ENCODE peak calls at places on chromosomes 16 and 17, in six cellular contexts. Y is CD8-positive, alpha-beta T cell; P is HAP-1; K is breast epithelium; I is Caco-2; D is PC-9. V is an unnamed sample. For H3K36me3 and H3K27me3, the result is how much of the 10 kb centered on the place peaks cover.

GRCh38 chr17:76054112-76054476 is 18.2 kb downstream of the SRP68 start:
- DNase-seq in Y (no peak), P (no peak), K (no peak), I (peak), D (peak), V (no peak)

GRCh38 chr17:32286518-32286900 is 20.9 kb downstream of the RHBDL3 start:
- DNase-seq in Y (no peak), P (no peak), K (no peak), I (no peak), D (no peak), V (no peak)

GRCh38 chr16:79171504-79172240 is 428.9 kb downstream of the MAF start:
- DNase-seq in Y (no peak), P (no peak), K (no peak), I (no peak), D (peak), V (no peak)

GRCh38 chr16:87216148-87216823 is 100.9 kb downstream of the C16orf95 start:
- DNase-seq in Y (no peak), P (no peak), K (no peak), I (no peak), D (no peak), V (no peak)

GRCh38 chr16:55567382-55567781 is 898 bp downstream of the CAPNS2 start:
- DNase-seq in Y (no peak), P (no peak), K (no peak), I (no peak), D (no peak), V (no peak)

GRCh38 chr17:36980281-36980761 is 31.6 kb downstream of the AATF start:
- DNase-seq in Y (no peak), P (no peak), K (no peak), I (no peak), D (no peak), V (no peak)

GRCh38 chr16:50368410-50369132 is at the start of gene BRD7:
- DNase-seq in Y (peak), P (peak), K (peak), I (peak), D (peak), V (peak)

GRCh38 chr17:80429356-80430275 is 14.6 kb downstream of the ENDOV start:
- DNase-seq in Y (no peak), P (no peak), K (no peak), I (no peak), D (no peak), V (no peak)

GRCh38 chr16:13911871-13912270 is 8.1 kb upstream of the ERCC4 start:
- DNase-seq in Y (no peak), P (no peak), K (no peak), I (no peak), D (no peak), V (no peak)

GRCh38 chr16:30351586-30352419 is 3.3 kb downstream of the CD2BP2 start:
- DNase-seq in Y (no peak), P (no peak), K (peak), I (no peak), D (no peak), V (no peak)

GRCh38 chr17:81731271-81731670 is 19.2 kb downstream of the SLC25A10 start:
- DNase-seq in Y (no peak), P (no peak), K (no peak), I (no peak), D (no peak), V (no peak)

GRCh38 chr17:69677130-69677529 is 262.6 kb downstream of the MAP2K6 start:
- DNase-seq in Y (no peak), P (no peak), K (no peak), I (no peak), D (no peak), V (no peak)

GRCh38 chr17:76004750-76005262 is 4.2 kb downstream of the CDK3 start:
- DNase-seq in Y (no peak), P (no peak), K (no peak), I (no peak), D (no peak), V (no peak)

GRCh38 chr17:81309140-81309858 is 14.2 kb upstream of the SLC38A10 start:
- DNase-seq in Y (no peak), P (peak), K (peak), I (peak), D (peak), V (peak)

GRCh38 chr17:57242148-57242547 is 14.2 kb upstream of the MSI2 start:
- DNase-seq in Y (no peak), P (no peak), K (no peak), I (no peak), D (no peak), V (no peak)

GRCh38 chr16:78376452-78376851 is 277.0 kb downstream of the WWOX start:
- DNase-seq in Y (no peak), P (no peak), K (no peak), I (peak), D (no peak), V (no peak)

GRCh38 chr17:14197582-14197981 is 39.1 kb downstream of the CDRT15 start:
- DNase-seq in Y (peak), P (no peak), K (no peak), I (no peak), D (no peak), V (no peak)

GRCh38 chr16:705748-706188 is at the start of gene FBXL16:
- DNase-seq in Y (no peak), P (peak), K (no peak), I (peak), D (peak), V (peak)
- H3K4me3 ChIP-seq in Y (no peak), P (peak), K (peak), I (peak), D (peak), V (peak)

GRCh38 chr16:2147981-2148671 is at the start of gene RAB26:
- DNase-seq in Y (no peak), P (peak), K (peak), I (peak), D (peak), V (peak)
- H3K36me3 ChIP-seq in Y (under half), P (under half), K (under half), I (under half), D (under half), V (under half)

DNA sequence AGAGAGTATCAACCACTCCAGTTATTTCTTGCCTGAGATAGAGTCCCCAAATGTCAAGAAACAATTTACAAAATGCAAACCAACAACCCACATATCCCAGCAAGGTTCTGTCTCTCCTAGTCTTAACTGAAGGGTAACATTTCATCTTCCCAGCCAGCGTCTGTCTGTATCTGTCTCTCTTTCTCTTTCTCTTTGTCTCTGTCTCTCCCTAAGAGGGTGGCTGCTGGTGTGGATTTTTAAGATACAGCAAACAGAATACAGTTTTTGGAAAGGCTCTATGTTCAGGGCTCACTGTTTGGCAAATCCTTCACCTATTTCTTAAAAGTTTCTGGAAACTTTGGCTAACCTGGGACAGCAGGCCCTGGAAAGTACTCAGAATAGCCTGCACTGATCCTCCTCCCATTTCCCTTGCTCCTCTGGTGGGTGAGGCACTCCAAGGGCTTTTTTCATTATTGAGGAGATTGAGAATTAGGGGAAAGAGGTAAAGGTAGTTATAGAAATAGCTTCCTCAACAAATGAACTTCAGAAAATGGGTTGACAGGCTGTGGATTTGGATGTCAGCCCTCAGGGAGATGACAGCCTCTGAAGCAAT is 6.2 kb downstream of the HOXB4 start:
- DNase-seq in Y (no peak), P (no peak), K (no peak), I (no peak), D (no peak), V (no peak)
- H3K27me3 ChIP-seq in Y (under half), P (under half), K (under half), I (under half), D (under half), V (half or more)

GRCh38 chr17:58332720-58333395 is 4.3 kb upstream of the TSPOAP1 start:
- DNase-seq in Y (peak), P (no peak), K (no peak), I (no peak), D (no peak), V (peak)

GRCh38 chr17:58335061-58335731 is 6.6 kb upstream of the TSPOAP1 start:
- DNase-seq in Y (no peak), P (no peak), K (no peak), I (no peak), D (no peak), V (no peak)

GRCh38 chr17:58331815-58332719 is 3.5 kb upstream of the TSPOAP1 start:
- DNase-seq in Y (peak), P (no peak), K (no peak), I (no peak), D (no peak), V (peak)

GRCh38 chr17:58334661-58335060 is 6.1 kb upstream of the TSPOAP1 start:
- DNase-seq in Y (no peak), P (no peak), K (no peak), I (no peak), D (no peak), V (no peak)

DNA sequence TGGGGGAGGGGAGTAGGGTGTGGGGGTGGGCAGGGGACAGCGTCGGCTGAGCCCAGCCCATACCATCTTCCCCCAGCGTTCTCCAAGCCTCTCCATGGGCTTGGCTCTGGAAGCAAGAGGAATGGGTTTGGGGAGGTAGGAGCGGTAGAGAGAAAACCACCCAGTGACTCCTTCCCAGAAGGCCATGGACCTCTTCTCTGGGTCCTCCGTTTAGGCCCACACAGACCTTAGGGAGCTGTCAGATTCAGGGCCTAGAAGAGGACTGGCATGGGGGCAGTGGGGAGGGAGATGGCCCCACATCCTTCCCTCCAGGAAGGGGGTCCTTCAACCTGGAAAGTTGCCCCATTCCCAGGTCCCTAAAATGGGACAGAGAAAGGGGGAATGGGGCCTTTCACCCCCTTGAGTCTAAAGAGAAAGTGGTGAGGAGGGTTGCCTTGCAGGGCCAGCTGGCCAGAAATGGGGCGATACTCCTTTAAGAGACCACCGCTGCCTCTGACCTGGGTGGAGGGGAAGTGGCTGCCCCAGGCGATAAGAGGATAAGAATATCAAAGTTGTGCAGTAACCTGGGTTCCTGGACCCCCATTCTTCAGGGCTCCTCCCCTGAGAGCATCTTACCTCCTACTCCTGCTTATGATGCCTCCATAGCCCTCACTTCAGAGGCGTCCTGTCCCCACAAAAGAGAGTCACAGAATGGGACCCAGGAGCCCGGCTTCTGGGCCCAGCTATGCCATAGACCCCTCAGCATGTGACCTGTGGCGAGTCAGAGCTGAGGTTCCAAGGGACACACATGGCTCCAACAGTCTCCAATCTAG is 5.0 kb upstream of the TSPOAP1 start:
- DNase-seq in Y (no peak), P (no peak), K (no peak), I (no peak), D (no peak), V (no peak)
- H3K4me3 ChIP-seq in Y (peak), P (no peak), K (no peak), I (no peak), D (no peak), V (no peak)

GRCh38 chr17:5424909-5425308 is 4.9 kb downstream of the RPAIN start:
- DNase-seq in Y (no peak), P (no peak), K (no peak), I (no peak), D (no peak), V (no peak)
- H3K36me3 ChIP-seq in Y (half or more), P (half or more), K (under half), I (under half), D (half or more), V (under half)

DNA sequence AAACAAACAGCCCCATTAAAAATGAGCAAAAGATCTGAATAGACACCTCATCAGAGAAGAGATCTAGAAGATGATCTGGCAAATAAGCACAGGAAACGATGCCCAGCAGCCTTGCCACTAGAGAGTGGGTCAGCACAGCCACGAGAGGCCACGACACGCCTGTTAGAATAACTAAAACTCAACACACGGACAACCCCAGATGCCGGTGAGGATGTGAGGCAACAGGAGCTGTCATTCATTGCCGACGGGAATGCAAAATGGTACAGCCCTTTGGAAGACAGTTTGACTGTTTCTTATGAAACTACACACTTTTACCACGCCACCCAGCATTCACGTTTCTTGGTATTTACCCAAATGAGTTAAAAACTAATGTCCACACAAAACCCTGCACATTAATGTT is 31.5 kb downstream of the CBFA2T3 start:
- DNase-seq in Y (no peak), P (no peak), K (no peak), I (no peak), D (no peak), V (no peak)
- H3K27me3 ChIP-seq in Y (under half), P (under half), K (under half), I (under half), D (under half), V (under half)

GRCh38 chr17:72733619-72734282 is 358.7 kb downstream of the SLC39A11 start:
- DNase-seq in Y (no peak), P (no peak), K (no peak), I (no peak), D (no peak), V (no peak)

GRCh38 chr17:72734611-72735010 is 357.9 kb downstream of the SLC39A11 start:
- DNase-seq in Y (no peak), P (no peak), K (no peak), I (no peak), D (no peak), V (no peak)

GRCh38 chr17:72726936-72727335 is 365.6 kb downstream of the SLC39A11 start:
- DNase-seq in Y (peak), P (no peak), K (no peak), I (no peak), D (no peak), V (no peak)

GRCh38 chr17:72732893-72733618 is 359.4 kb downstream of the SLC39A11 start:
- DNase-seq in Y (no peak), P (no peak), K (no peak), I (no peak), D (no peak), V (no peak)

DNA sequence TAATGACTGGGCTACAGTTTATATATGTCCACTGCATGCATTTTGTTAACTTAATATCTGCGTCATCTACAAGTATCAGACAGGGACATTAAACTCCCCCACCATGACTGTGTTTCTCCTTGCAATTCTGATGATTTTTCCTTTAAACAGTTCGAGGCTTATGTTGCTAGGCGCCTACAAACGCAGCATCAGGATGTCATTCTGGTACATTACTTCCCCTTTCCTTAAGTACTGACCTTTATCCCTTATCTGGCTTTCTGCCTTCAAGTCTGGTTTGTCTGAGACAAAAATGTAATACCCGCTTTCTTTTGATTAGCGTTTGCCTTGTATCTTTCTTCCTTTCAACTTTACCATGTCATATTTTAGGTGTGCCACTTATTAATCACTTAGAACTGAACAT is 362.4 kb downstream of the SLC39A11 start:
- DNase-seq in Y (no peak), P (no peak), K (no peak), I (no peak), D (no peak), V (no peak)
- H3K4me3 ChIP-seq in Y (no peak), P (no peak), K (no peak), I (no peak), D (no peak), V (no peak)

GRCh38 chr16:4886151-4886550 is 38.9 kb downstream of the UBN1 start:
- DNase-seq in Y (no peak), P (no peak), K (no peak), I (no peak), D (no peak), V (no peak)
- H3K36me3 ChIP-seq in Y (under half), P (under half), K (under half), I (under half), D (under half), V (under half)

DNA sequence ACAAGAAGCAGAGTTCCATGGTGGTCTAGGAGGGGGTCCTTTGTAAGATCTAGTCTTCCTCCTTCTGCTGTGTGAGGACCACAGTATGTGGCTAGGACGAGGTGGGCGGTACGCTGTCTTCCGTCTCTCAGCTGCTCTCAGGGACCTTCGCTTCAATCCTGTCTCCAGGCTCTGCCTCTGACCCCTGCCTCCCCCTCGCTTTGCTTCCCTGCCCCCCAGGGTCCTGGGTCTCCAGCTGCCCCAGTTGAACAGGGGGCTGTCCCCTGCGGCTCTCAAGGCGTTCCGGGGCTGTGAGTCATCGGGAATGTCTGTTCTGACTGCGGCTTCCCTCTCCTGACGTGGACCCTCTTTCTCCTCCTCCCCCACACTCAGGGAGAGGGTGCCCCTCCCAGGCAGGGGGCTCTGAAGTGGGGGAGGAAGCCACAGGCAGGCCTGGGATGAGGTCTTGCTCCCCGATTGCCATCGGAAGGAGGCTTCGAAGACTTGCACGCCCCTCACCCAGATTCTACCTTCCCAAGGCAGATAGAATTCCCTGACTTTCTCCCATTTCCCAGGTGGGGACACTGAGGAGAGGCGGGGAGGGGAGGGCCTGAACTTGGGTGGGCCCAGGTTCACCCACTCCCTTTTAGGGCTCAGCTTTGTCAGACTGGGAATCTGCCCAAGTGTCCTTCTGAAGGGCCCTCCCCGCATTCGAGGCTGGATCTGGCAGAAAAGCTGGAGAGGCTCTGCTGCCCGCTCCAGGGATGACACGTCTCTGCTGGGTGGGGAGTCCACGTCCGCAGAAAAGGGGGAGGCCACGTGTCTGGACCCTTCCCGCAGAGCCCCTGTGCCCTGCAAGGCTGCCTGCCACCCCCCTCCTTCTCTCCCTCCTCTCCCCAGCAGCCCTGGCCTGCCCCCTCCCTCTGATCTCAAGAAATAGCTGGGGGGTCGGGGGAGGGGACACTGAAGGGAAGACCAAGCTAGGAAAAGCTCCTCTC is 9.1 kb upstream of the COL1A1 start:
- DNase-seq in Y (no peak), P (peak), K (no peak), I (peak), D (peak), V (peak)
- H3K27me3 ChIP-seq in Y (under half), P (under half), K (under half), I (under half), D (under half), V (under half)